ENCODE peak calls at places on chromosomes 6 and 20, in four cellular contexts. K is SK-N-SH, C is PC-9, B is left lung. F is an unnamed sample.

GRCh38 chr6:7237653-7238190 is 75.3 kb downstream of the SSR1 start:
- DNase-seq in K (no peak), C (no peak), B (no peak), F (no peak)

GRCh38 chr6:73515204-73516101 is 5.4 kb downstream of the EEF1A1 start:
- DNase-seq in K (peak), C (peak), B (no peak), F (no peak)

GRCh38 chr6:7532821-7533220 is 8.7 kb upstream of the DSP start:
- DNase-seq in K (no peak), C (no peak), B (no peak), F (no peak)

GRCh38 chr6:157650801-157651200 is 172.2 kb upstream of the SNX9 start:
- DNase-seq in K (no peak), C (no peak), B (no peak), F (no peak)

GRCh38 chr6:40599580-40599979 is 12.4 kb upstream of the LRFN2 start:
- DNase-seq in K (no peak), C (no peak), B (no peak), F (no peak)

GRCh38 chr6:56772737-56773184 is 130.1 kb upstream of the DST start:
- DNase-seq in K (no peak), C (peak), B (no peak), F (no peak)

GRCh38 chr20:6588296-6588695 is 179.2 kb upstream of the BMP2 start:
- DNase-seq in K (no peak), C (no peak), B (no peak), F (no peak)

GRCh38 chr20:4929686-4930397 is 71.5 kb downstream of the SLC23A2 start:
- DNase-seq in K (no peak), C (no peak), B (no peak), F (no peak)

GRCh38 chr20:31701591-31701990 is 21.1 kb downstream of the BCL2L1 start:
- DNase-seq in K (no peak), C (no peak), B (no peak), F (no peak)

GRCh38 chr6:157056275-157056674 is 267.0 kb downstream of the TMEM242 start:
- DNase-seq in K (no peak), C (no peak), B (no peak), F (no peak)

GRCh38 chr20:64075556-64075955 is 3.8 kb downstream of the RGS19 start:
- DNase-seq in K (no peak), C (no peak), B (peak), F (no peak)

GRCh38 chr20:57097245-57097935 is 169.1 kb downstream of the BMP7 start:
- DNase-seq in K (no peak), C (no peak), B (no peak), F (no peak)

GRCh38 chr6:167907837-167908681 is 81.3 kb downstream of the AFDN start:
- DNase-seq in K (peak), C (no peak), B (no peak), F (peak)

GRCh38 chr20:6665621-6666345 is 101.7 kb upstream of the BMP2 start:
- DNase-seq in K (no peak), C (no peak), B (no peak), F (no peak)

GRCh38 chr6:25660512-25660911 is 8.5 kb downstream of the SCGN start:
- DNase-seq in K (no peak), C (peak), B (no peak), F (no peak)

GRCh38 chr6:127225497-127225896 is 41.2 kb upstream of the RNF146 start:
- DNase-seq in K (no peak), C (no peak), B (no peak), F (no peak)

DNA sequence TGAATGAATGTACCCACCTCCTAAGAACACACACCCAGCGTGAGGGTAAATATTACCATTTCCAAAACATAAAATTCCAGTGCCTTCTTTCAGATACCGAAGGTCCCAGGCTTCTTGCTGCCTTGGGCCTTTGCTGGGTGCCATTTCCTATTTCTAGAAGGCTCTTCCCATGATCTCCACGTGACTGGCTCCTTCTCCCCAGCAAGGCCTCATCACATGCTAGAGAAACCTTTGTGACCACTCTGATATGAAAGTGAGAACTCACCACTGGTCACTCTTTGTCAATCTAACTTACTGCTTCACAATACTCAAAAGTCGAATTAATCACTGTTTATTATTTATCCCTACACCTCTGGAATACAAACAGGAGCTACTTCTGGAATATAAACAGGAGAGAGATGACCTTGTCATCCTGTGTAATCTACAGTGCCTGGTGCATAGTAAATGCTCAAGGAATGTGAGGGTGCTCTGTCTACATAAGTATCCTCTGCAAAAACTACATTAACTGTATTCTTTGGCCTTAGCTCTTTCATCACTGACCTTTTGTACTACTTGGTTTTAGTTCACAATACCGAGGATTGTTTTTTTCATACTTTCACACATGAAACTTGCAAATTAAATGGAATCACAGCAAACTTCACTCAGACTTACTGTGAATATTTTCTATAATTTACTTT is 1.6 kb downstream of the STX7 start:
- DNase-seq in K (no peak), C (no peak), B (no peak), F (no peak)
- H3K4me3 ChIP-seq in K (no peak), C (peak), B (peak), F (no peak)

DNA sequence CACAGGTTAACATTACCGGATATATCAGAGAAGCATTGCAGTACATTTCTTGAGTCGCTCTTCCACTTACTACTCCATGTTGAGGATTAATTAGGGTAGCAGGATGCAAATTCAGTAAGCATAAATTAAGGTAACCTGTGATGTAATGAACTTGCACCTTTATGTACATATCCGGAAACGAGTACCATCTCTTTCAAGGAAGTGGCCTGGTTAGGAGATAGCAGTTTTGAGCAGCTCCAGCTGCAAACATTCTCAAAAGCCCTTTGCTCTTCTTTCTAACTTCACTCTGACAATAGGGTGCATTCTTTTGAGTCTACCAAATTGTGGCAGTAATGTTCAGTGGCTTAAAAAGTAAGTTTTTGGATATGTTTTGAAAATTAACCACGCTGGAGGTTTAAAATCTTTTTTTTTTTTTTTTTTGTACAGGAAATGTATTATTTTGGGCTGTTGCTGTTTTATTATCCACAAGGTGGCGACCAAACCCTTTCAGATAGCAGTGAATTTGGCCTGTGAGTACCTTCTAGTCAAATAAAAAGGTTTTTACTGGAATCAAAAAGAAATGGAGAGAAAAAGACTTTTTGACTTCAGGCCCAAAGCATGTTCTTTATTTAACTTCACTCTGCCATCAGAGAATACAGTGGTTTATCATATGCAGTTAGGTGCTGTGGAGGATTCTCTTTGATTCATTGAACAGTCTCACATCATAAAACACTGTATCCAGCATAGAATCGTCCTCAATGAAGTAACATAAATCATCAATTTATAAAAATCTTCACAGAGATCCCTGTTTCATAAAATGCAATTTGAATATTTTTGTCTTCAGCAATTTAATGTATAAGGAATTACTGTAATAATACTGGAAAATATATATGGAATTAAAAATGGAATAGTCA is 8.9 kb downstream of the FAM217B start:
- DNase-seq in K (peak), C (peak), B (no peak), F (no peak)
- H3K4me3 ChIP-seq in K (no peak), C (no peak), B (no peak), F (no peak)

GRCh38 chr6:20866038-20866437 is 331.8 kb downstream of the CDKAL1 start:
- DNase-seq in K (no peak), C (no peak), B (no peak), F (no peak)

GRCh38 chr6:20861479-20861878 is 327.2 kb downstream of the CDKAL1 start:
- DNase-seq in K (peak), C (no peak), B (no peak), F (no peak)

GRCh38 chr6:20868397-20869185 is 334.3 kb downstream of the CDKAL1 start:
- DNase-seq in K (peak), C (no peak), B (no peak), F (no peak)

GRCh38 chr6:20870493-20870892 is 336.2 kb downstream of the CDKAL1 start:
- DNase-seq in K (no peak), C (no peak), B (no peak), F (no peak)

DNA sequence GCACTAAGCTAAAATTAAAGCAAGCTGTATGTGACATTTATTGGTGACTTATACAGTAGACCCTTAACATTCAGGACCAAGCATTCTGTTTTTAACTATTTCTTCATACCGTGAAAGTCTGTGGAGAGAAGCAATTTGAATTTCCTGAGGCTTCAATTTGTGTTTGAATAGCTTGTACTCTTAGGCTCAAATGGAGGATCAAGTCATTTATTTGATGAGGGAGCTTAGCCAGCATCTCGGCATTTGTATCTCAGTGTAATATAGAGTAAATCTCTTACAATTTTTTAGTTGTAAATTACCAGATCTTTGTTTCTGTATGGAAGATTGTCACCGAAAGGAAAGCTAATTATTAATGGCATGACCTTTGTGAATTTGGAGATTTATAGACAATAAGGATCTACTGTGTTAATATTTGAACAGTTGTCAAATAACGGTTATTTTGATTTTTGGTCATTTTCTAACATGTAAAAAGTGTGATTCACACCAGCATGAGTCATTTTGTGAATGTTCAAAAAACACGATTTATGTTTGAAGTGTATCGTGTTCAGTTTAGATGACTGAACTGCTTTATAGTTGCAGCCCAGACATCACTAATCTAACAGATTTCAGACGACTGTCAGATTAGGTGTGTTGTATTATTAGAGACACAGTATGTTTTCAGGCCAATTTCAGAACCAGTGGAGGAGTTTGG is 332.8 kb downstream of the CDKAL1 start:
- DNase-seq in K (no peak), C (no peak), B (no peak), F (no peak)
- H3K4me3 ChIP-seq in K (no peak), C (no peak), B (no peak), F (no peak)

GRCh38 chr20:1389703-1390385 is 3.0 kb downstream of the FKBP1A start:
- DNase-seq in K (no peak), C (no peak), B (no peak), F (no peak)
- H3K4me3 ChIP-seq in K (no peak), C (no peak), B (no peak), F (no peak)

F was measured in LNCaP clone FGC.